ENCODE peak calls at places on chromosome 12, in ten cellular contexts. One of them, this sample, is unnamed.

GRCh38 chr12:93722179-93722578 is 45.0 kb downstream of the CRADD start:
- DNase-seq in MM.1S: no peak
- DNase-seq in ascending aorta: no peak
- DNase-seq in aorta: no peak
- DNase-seq in CD8-positive, alpha-beta T cell: no peak
- DNase-seq in cardiac muscle cell: no peak
- DNase-seq in kidney: no peak
- DNase-seq in tibial artery: no peak
- DNase-seq in GM23248: no peak
- DNase-seq in heart right ventricle: no peak
- DNase-seq in this sample: no peak

GRCh38 chr12:106030210-106031175 is 108.3 kb downstream of the NUAK1 start:
- DNase-seq in MM.1S: peak; percentile 61
- DNase-seq in ascending aorta: peak; percentile 67
- DNase-seq in aorta: no peak
- DNase-seq in CD8-positive, alpha-beta T cell: no peak
- DNase-seq in cardiac muscle cell: peak; percentile 97
- DNase-seq in kidney: no peak
- DNase-seq in tibial artery: no peak
- DNase-seq in GM23248: peak; percentile 89
- DNase-seq in heart right ventricle: no peak
- DNase-seq in this sample: no peak

GRCh38 chr12:124496584-124496983 is 70.8 kb downstream of the NCOR2 start:
- DNase-seq in MM.1S: no peak
- DNase-seq in ascending aorta: no peak
- DNase-seq in aorta: no peak
- DNase-seq in CD8-positive, alpha-beta T cell: no peak
- DNase-seq in cardiac muscle cell: no peak
- DNase-seq in kidney: no peak
- DNase-seq in tibial artery: no peak
- DNase-seq in GM23248: peak; percentile 63
- DNase-seq in heart right ventricle: no peak
- DNase-seq in this sample: no peak

GRCh38 chr12:31728289-31728916 is 418 bp downstream of the AMN1 start:
- DNase-seq in MM.1S: no peak
- DNase-seq in ascending aorta: no peak
- DNase-seq in aorta: no peak
- DNase-seq in CD8-positive, alpha-beta T cell: no peak
- DNase-seq in cardiac muscle cell: no peak
- DNase-seq in kidney: no peak
- DNase-seq in tibial artery: no peak
- DNase-seq in GM23248: peak; percentile 63
- DNase-seq in heart right ventricle: peak; percentile 42
- DNase-seq in this sample: no peak

GRCh38 chr12:95439578-95440230 is 34.2 kb upstream of the METAP2 start:
- DNase-seq in MM.1S: no peak
- DNase-seq in ascending aorta: no peak
- DNase-seq in aorta: no peak
- DNase-seq in CD8-positive, alpha-beta T cell: no peak
- DNase-seq in cardiac muscle cell: no peak
- DNase-seq in kidney: no peak
- DNase-seq in tibial artery: no peak
- DNase-seq in GM23248: no peak
- DNase-seq in heart right ventricle: no peak
- DNase-seq in this sample: no peak

GRCh38 chr12:32089156-32089950 is 17.3 kb upstream of the BICD1 start:
- DNase-seq in MM.1S: no peak
- DNase-seq in ascending aorta: no peak
- DNase-seq in aorta: no peak
- DNase-seq in CD8-positive, alpha-beta T cell: no peak
- DNase-seq in cardiac muscle cell: no peak
- DNase-seq in kidney: no peak
- DNase-seq in tibial artery: no peak
- DNase-seq in GM23248: peak; percentile 19
- DNase-seq in heart right ventricle: no peak
- DNase-seq in this sample: no peak

GRCh38 chr12:90896164-90896563 is 58.8 kb downstream of the CCER1 start:
- DNase-seq in MM.1S: no peak
- DNase-seq in ascending aorta: no peak
- DNase-seq in aorta: no peak
- DNase-seq in CD8-positive, alpha-beta T cell: no peak
- DNase-seq in cardiac muscle cell: peak; percentile 62
- DNase-seq in kidney: no peak
- DNase-seq in tibial artery: no peak
- DNase-seq in GM23248: peak; percentile 62
- DNase-seq in heart right ventricle: no peak
- DNase-seq in this sample: no peak

GRCh38 chr12:26571539-26571938 is 261.5 kb downstream of the ITPR2 start:
- DNase-seq in MM.1S: no peak
- DNase-seq in ascending aorta: no peak
- DNase-seq in aorta: no peak
- DNase-seq in CD8-positive, alpha-beta T cell: no peak
- DNase-seq in cardiac muscle cell: no peak
- DNase-seq in kidney: no peak
- DNase-seq in tibial artery: no peak
- DNase-seq in GM23248: no peak
- DNase-seq in heart right ventricle: no peak
- DNase-seq in this sample: no peak

GRCh38 chr12:16189849-16190248 is 87.6 kb downstream of the SLC15A5 start:
- DNase-seq in MM.1S: peak; percentile 34
- DNase-seq in ascending aorta: no peak
- DNase-seq in aorta: no peak
- DNase-seq in CD8-positive, alpha-beta T cell: no peak
- DNase-seq in cardiac muscle cell: peak; percentile 76
- DNase-seq in kidney: no peak
- DNase-seq in tibial artery: no peak
- DNase-seq in GM23248: peak; percentile 58
- DNase-seq in heart right ventricle: no peak
- DNase-seq in this sample: no peak

GRCh38 chr12:22321620-22322019 is 12.9 kb downstream of the ST8SIA1 start:
- DNase-seq in MM.1S: no peak
- DNase-seq in ascending aorta: peak; percentile 63
- DNase-seq in aorta: no peak
- DNase-seq in CD8-positive, alpha-beta T cell: no peak
- DNase-seq in cardiac muscle cell: peak; percentile 42
- DNase-seq in kidney: no peak
- DNase-seq in tibial artery: no peak
- DNase-seq in GM23248: peak; percentile 33
- DNase-seq in heart right ventricle: no peak
- DNase-seq in this sample: no peak

GRCh38 chr12:25276199-25276937 is 25.6 kb upstream of the KRAS start:
- DNase-seq in MM.1S: peak; percentile 31
- DNase-seq in ascending aorta: no peak
- DNase-seq in aorta: no peak
- DNase-seq in CD8-positive, alpha-beta T cell: no peak
- DNase-seq in cardiac muscle cell: peak; percentile 87
- DNase-seq in kidney: no peak
- DNase-seq in tibial artery: no peak
- DNase-seq in GM23248: peak; percentile 69
- DNase-seq in heart right ventricle: peak; percentile 8
- DNase-seq in this sample: no peak

GRCh38 chr12:65123435-65124063 is 2.4 kb upstream of the WIF1 start:
- DNase-seq in MM.1S: peak; percentile 56
- DNase-seq in ascending aorta: no peak
- DNase-seq in aorta: no peak
- DNase-seq in CD8-positive, alpha-beta T cell: no peak
- DNase-seq in cardiac muscle cell: peak; percentile 59
- DNase-seq in kidney: no peak
- DNase-seq in tibial artery: no peak
- DNase-seq in GM23248: peak; percentile 71
- DNase-seq in heart right ventricle: no peak
- DNase-seq in this sample: no peak

GRCh38 chr12:48978291-48978740 is at the start of gene WNT1:
- DNase-seq in MM.1S: no peak
- DNase-seq in ascending aorta: no peak
- DNase-seq in aorta: peak; percentile 79
- DNase-seq in CD8-positive, alpha-beta T cell: no peak
- DNase-seq in cardiac muscle cell: no peak
- DNase-seq in kidney: no peak
- DNase-seq in tibial artery: no peak
- DNase-seq in GM23248: peak; percentile 42
- DNase-seq in heart right ventricle: no peak
- DNase-seq in this sample: no peak

GRCh38 chr12:27513155-27513824 is 10.7 kb upstream of the PPFIBP1 start:
- DNase-seq in MM.1S: no peak
- DNase-seq in ascending aorta: no peak
- DNase-seq in aorta: no peak
- DNase-seq in CD8-positive, alpha-beta T cell: no peak
- DNase-seq in cardiac muscle cell: no peak
- DNase-seq in kidney: no peak
- DNase-seq in tibial artery: no peak
- DNase-seq in GM23248: no peak
- DNase-seq in heart right ventricle: no peak
- DNase-seq in this sample: no peak

GRCh38 chr12:14563051-14563450 is 4.6 kb downstream of the PLBD1 start:
- DNase-seq in MM.1S: no peak
- DNase-seq in ascending aorta: no peak
- DNase-seq in aorta: no peak
- DNase-seq in CD8-positive, alpha-beta T cell: no peak
- DNase-seq in cardiac muscle cell: no peak
- DNase-seq in kidney: no peak
- DNase-seq in tibial artery: no peak
- DNase-seq in GM23248: no peak
- DNase-seq in heart right ventricle: no peak
- DNase-seq in this sample: no peak

GRCh38 chr12:106227641-106228319 is 20.0 kb downstream of the CKAP4 start:
- DNase-seq in MM.1S: no peak
- DNase-seq in ascending aorta: peak; percentile 67
- DNase-seq in aorta: no peak
- DNase-seq in CD8-positive, alpha-beta T cell: peak; percentile 33
- DNase-seq in cardiac muscle cell: peak; percentile 24
- DNase-seq in kidney: peak; percentile 84
- DNase-seq in tibial artery: no peak
- DNase-seq in GM23248: peak; percentile 58
- DNase-seq in heart right ventricle: no peak
- DNase-seq in this sample: no peak

GRCh38 chr12:52164624-52165023 is 27.2 kb downstream of the KRT80 start:
- DNase-seq in MM.1S: no peak
- DNase-seq in ascending aorta: no peak
- DNase-seq in aorta: no peak
- DNase-seq in CD8-positive, alpha-beta T cell: no peak
- DNase-seq in cardiac muscle cell: no peak
- DNase-seq in kidney: no peak
- DNase-seq in tibial artery: no peak
- DNase-seq in GM23248: no peak
- DNase-seq in heart right ventricle: no peak
- DNase-seq in this sample: no peak

GRCh38 chr12:129351481-129351880 is 498.2 kb downstream of the GLT1D1 start:
- DNase-seq in MM.1S: no peak
- DNase-seq in ascending aorta: no peak
- DNase-seq in aorta: no peak
- DNase-seq in CD8-positive, alpha-beta T cell: no peak
- DNase-seq in cardiac muscle cell: no peak
- DNase-seq in kidney: no peak
- DNase-seq in tibial artery: no peak
- DNase-seq in GM23248: no peak
- DNase-seq in heart right ventricle: no peak
- DNase-seq in this sample: no peak

GRCh38 chr12:78898416-78898815 is 33.8 kb downstream of the SYT1 start:
- DNase-seq in MM.1S: no peak
- DNase-seq in ascending aorta: no peak
- DNase-seq in aorta: no peak
- DNase-seq in CD8-positive, alpha-beta T cell: no peak
- DNase-seq in cardiac muscle cell: peak; percentile 56
- DNase-seq in kidney: no peak
- DNase-seq in tibial artery: no peak
- DNase-seq in GM23248: peak; percentile 26
- DNase-seq in heart right ventricle: peak; percentile 43
- DNase-seq in this sample: peak; percentile 30
- H3K27ac ChIP-seq in MM.1S: no peak overlapping the region
- H3K27ac ChIP-seq in ascending aorta: no peak overlapping the region
- H3K27ac ChIP-seq in aorta: no peak overlapping the region
- H3K27ac ChIP-seq in CD8-positive, alpha-beta T cell: no peak overlapping the region
- H3K27ac ChIP-seq in cardiac muscle cell: no peak overlapping the region
- H3K27ac ChIP-seq in kidney: no peak overlapping the region
- H3K27ac ChIP-seq in tibial artery: no peak overlapping the region
- H3K27ac ChIP-seq in GM23248: no peak overlapping the region
- H3K27ac ChIP-seq in heart right ventricle: no peak overlapping the region
- H3K27ac ChIP-seq in this sample: no peak overlapping the region

DNA sequence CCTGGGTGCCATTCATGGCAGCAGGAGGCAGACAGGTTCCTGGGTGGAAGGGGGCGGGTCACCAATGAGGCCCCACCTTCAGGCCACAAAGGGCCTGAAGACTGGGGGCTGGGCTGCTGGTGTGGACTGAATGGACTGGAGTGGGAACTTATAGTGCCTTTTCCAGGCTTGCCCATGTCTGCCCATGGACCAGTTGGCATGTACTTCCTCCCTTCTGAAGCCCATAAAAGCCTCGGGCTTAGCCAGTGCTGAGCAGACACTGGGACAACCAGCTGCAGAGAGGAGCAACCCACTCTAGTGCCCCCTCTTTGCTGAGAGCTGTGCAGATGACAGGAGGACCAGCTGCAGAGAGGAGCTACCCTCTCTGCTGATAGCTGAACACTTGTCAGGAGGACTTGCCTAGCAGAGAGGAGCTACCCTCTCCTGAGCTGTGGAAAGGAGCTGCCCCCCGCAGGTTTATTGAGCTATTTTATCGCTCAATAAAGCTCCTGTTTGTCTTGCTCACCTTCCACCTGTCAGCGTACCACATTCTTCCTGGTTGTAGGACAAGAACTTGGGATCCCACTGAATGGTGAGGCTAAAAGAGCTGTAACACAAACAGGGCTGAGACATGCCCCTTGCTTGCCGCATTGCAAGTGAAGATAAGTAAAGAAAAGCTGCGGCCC is 34.0 kb downstream of the APAF1 start:
- DNase-seq in MM.1S: no peak
- DNase-seq in ascending aorta: no peak
- DNase-seq in aorta: no peak
- DNase-seq in CD8-positive, alpha-beta T cell: no peak
- DNase-seq in cardiac muscle cell: no peak
- DNase-seq in kidney: no peak
- DNase-seq in tibial artery: no peak
- DNase-seq in GM23248: no peak
- DNase-seq in heart right ventricle: no peak
- DNase-seq in this sample: no peak
- H3K36me3 ChIP-seq in MM.1S: no peaks in the 10 kb centered on the region
- H3K36me3 ChIP-seq in ascending aorta: peaks cover 50% of the 10 kb centered on the region
- H3K36me3 ChIP-seq in aorta: peaks cover 6% of the 10 kb centered on the region
- H3K36me3 ChIP-seq in CD8-positive, alpha-beta T cell: peaks cover 30% of the 10 kb centered on the region
- H3K36me3 ChIP-seq in cardiac muscle cell: peaks cover 50% of the 10 kb centered on the region
- H3K36me3 ChIP-seq in kidney: peaks cover 15% of the 10 kb centered on the region
- H3K36me3 ChIP-seq in tibial artery: peaks cover 57% of the 10 kb centered on the region
- H3K36me3 ChIP-seq in GM23248: peaks cover 48% of the 10 kb centered on the region
- H3K36me3 ChIP-seq in heart right ventricle: peaks cover 39% of the 10 kb centered on the region
- H3K36me3 ChIP-seq in this sample: peaks cover 5% of the 10 kb centered on the region

GRCh38 chr12:109571773-109572505 is 1.4 kb downstream of the MMAB start:
- DNase-seq in MM.1S: no peak
- DNase-seq in ascending aorta: no peak
- DNase-seq in aorta: no peak
- DNase-seq in CD8-positive, alpha-beta T cell: no peak
- DNase-seq in cardiac muscle cell: no peak
- DNase-seq in kidney: no peak
- DNase-seq in tibial artery: no peak
- DNase-seq in GM23248: no peak
- DNase-seq in heart right ventricle: no peak
- DNase-seq in this sample: no peak
- H3K27ac ChIP-seq in MM.1S: no peak overlapping the region
- H3K27ac ChIP-seq in ascending aorta: no peak overlapping the region
- H3K27ac ChIP-seq in aorta: no peak overlapping the region
- H3K27ac ChIP-seq in CD8-positive, alpha-beta T cell: no peak overlapping the region
- H3K27ac ChIP-seq in cardiac muscle cell: no peak overlapping the region
- H3K27ac ChIP-seq in kidney: no peak overlapping the region
- H3K27ac ChIP-seq in tibial artery: no peak overlapping the region
- H3K27ac ChIP-seq in GM23248: no peak overlapping the region
- H3K27ac ChIP-seq in heart right ventricle: no peak overlapping the region
- H3K27ac ChIP-seq in this sample: no peak overlapping the region

GRCh38 chr12:120702629-120703028 is 7.6 kb upstream of the UNC119B start:
- DNase-seq in MM.1S: no peak
- DNase-seq in ascending aorta: no peak
- DNase-seq in aorta: no peak
- DNase-seq in CD8-positive, alpha-beta T cell: no peak
- DNase-seq in cardiac muscle cell: no peak
- DNase-seq in kidney: no peak
- DNase-seq in tibial artery: no peak
- DNase-seq in GM23248: no peak
- DNase-seq in heart right ventricle: no peak
- DNase-seq in this sample: no peak
- H3K36me3 ChIP-seq in MM.1S: no peaks in the 10 kb centered on the region
- H3K36me3 ChIP-seq in ascending aorta: peaks cover 25% of the 10 kb centered on the region
- H3K36me3 ChIP-seq in aorta: no peaks in the 10 kb centered on the region
- H3K36me3 ChIP-seq in CD8-positive, alpha-beta T cell: peaks cover 24% of the 10 kb centered on the region
- H3K36me3 ChIP-seq in cardiac muscle cell: peaks cover 19% of the 10 kb centered on the region
- H3K36me3 ChIP-seq in kidney: peaks cover 33% of the 10 kb centered on the region
- H3K36me3 ChIP-seq in tibial artery: peaks cover 7% of the 10 kb centered on the region
- H3K36me3 ChIP-seq in GM23248: peaks cover 5% of the 10 kb centered on the region
- H3K36me3 ChIP-seq in heart right ventricle: peaks cover 5% of the 10 kb centered on the region
- H3K36me3 ChIP-seq in this sample: no peaks in the 10 kb centered on the region

This sample was measured in breast epithelium.